ENCODE peak calls at places on chromosomes 6 and 20, in seven cellular contexts. Y is aorta, E is left cardiac atrium, G is occipital lobe, B is foreskin melanocyte, U is A549, L is mesendoderm. H is an unnamed sample.

GRCh38 chr6:37137881-37138568 is 31.9 kb upstream of the PIM1 start:
- DNase-seq in L (no peak), G (no peak), B (no peak), U (peak), E (no peak), Y (no peak), H (no peak)

GRCh38 chr20:14477125-14477524 is 139.7 kb upstream of the FLRT3 start:
- DNase-seq in U (peak), G (no peak), E (no peak), B (no peak), L (no peak), Y (no peak), H (no peak)

GRCh38 chr6:25242567-25242966 is 36.6 kb upstream of the CARMIL1 start:
- DNase-seq in B (no peak), U (no peak), E (no peak), L (no peak), Y (no peak), G (no peak), H (no peak)

GRCh38 chr6:31559958-31560696 is 12.0 kb upstream of the LTA start:
- DNase-seq in L (peak), Y (peak), B (no peak), U (peak), G (no peak), E (peak), H (no peak)

GRCh38 chr6:155260686-155261085 is 3.1 kb upstream of the CLDN20 start:
- DNase-seq in E (no peak), U (no peak), Y (no peak), L (no peak), G (no peak), B (no peak), H (no peak)

GRCh38 chr20:50052550-50052949 is 60.4 kb downstream of the UBE2V1 start:
- DNase-seq in E (no peak), Y (no peak), U (no peak), G (no peak), L (no peak), B (no peak), H (no peak)

GRCh38 chr6:37489697-37490336 is 9.9 kb downstream of the CCDC167 start:
- DNase-seq in U (no peak), E (no peak), L (no peak), B (no peak), Y (no peak), G (no peak), H (no peak)

GRCh38 chr20:14790771-14791517 is 453.5 kb upstream of the FLRT3 start:
- DNase-seq in Y (no peak), L (no peak), B (no peak), E (no peak), U (no peak), G (no peak), H (no peak)

GRCh38 chr20:24948939-24949679 is at the start of gene CST7:
- DNase-seq in G (no peak), Y (no peak), E (peak), B (no peak), L (no peak), U (no peak), H (no peak)

GRCh38 chr20:61980647-61981583 is 84.8 kb downstream of the TAF4 start:
- DNase-seq in E (peak), Y (no peak), U (peak), L (peak), B (no peak), G (no peak), H (no peak)

GRCh38 chr6:170182781-170183120 is 108.1 kb downstream of the DLL1 start:
- DNase-seq in G (no peak), U (no peak), B (no peak), E (no peak), Y (no peak), L (no peak), H (no peak)

GRCh38 chr6:38554700-38555413 is 84.9 kb downstream of the BTBD9 start:
- DNase-seq in U (no peak), L (no peak), E (no peak), B (no peak), G (no peak), Y (no peak), H (no peak)

GRCh38 chr6:51910846-51911245 is 176.6 kb downstream of the PKHD1 start:
- DNase-seq in E (no peak), B (no peak), U (no peak), L (no peak), Y (no peak), G (no peak), H (no peak)

GRCh38 chr6:107280791-107281190 is 165.5 kb upstream of the BEND3 start:
- DNase-seq in Y (no peak), E (no peak), G (no peak), B (no peak), L (no peak), U (no peak), H (no peak)

GRCh38 chr6:9315966-9316650 is 880.8 kb upstream of the SLC35B3 start:
- DNase-seq in L (no peak), Y (no peak), G (no peak), U (no peak), E (no peak), B (no peak), H (no peak)

GRCh38 chr6:2876210-2877056 is 26.7 kb downstream of the SERPINB9 start:
- DNase-seq in U (peak), E (peak), L (peak), B (no peak), G (no peak), Y (peak), H (peak)

GRCh38 chr20:16864958-16865357 is 116.8 kb downstream of the OTOR start:
- DNase-seq in L (peak), B (no peak), E (no peak), Y (no peak), U (no peak), G (no peak), H (no peak)

GRCh38 chr6:25174678-25175077 is 104.5 kb upstream of the CARMIL1 start:
- DNase-seq in E (no peak), B (no peak), G (no peak), Y (no peak), U (no peak), L (no peak), H (no peak)

GRCh38 chr6:159819932-159820640 is 20.0 kb downstream of the PNLDC1 start:
- DNase-seq in G (no peak), E (no peak), B (no peak), Y (peak), L (no peak), U (no peak), H (no peak)

GRCh38 chr20:58630063-58630462 is 21.0 kb upstream of the STX16 start:
- DNase-seq in U (peak), Y (no peak), E (no peak), G (no peak), B (peak), L (no peak), H (no peak)

GRCh38 chr20:41202426-41202825 is 65.1 kb downstream of the PLCG1 start:
- DNase-seq in E (no peak), U (no peak), G (no peak), B (no peak), L (no peak), Y (no peak), H (no peak)

GRCh38 chr20:37846573-37846972 is 56.4 kb upstream of the VSTM2L start:
- DNase-seq in E (no peak), L (peak), G (no peak), B (no peak), U (no peak), Y (no peak), H (no peak)

GRCh38 chr6:130697661-130698535 is 129.3 kb upstream of the SMLR1 start:
- DNase-seq in Y (no peak), G (no peak), U (peak), B (peak), L (peak), E (peak), H (peak)

GRCh38 chr20:53527196-53527595 is 66.4 kb downstream of the ZNF217 start:
- DNase-seq in E (no peak), U (no peak), G (no peak), B (no peak), L (no peak), Y (no peak), H (no peak)

GRCh38 chr6:15539722-15540270 is 123.0 kb downstream of the DTNBP1 start:
- DNase-seq in B (no peak), E (no peak), Y (no peak), G (no peak), U (no peak), L (no peak), H (no peak)

GRCh38 chr20:10986586-10986985 is 312.8 kb upstream of the JAG1 start:
- DNase-seq in B (peak), L (no peak), U (no peak), E (no peak), G (no peak), Y (no peak), H (no peak)

H was measured in uterus.